ENCODE peak calls at places on chromosome 20, in four cellular contexts. O, K, U and W are unnamed samples.

GRCh38 chr20:61812771-61813485 is 252.8 kb downstream of the TAF4 start:
- DNase-seq in U (no peak), K (no peak), O (no peak), W (no peak)

GRCh38 chr20:45306431-45306982 is at the start of gene RBPJL:
- DNase-seq in U (no peak), O (peak; percentile 69), K (no peak), W (peak; percentile 65)

GRCh38 chr20:50824137-50824536 is 29.3 kb downstream of the BCAS4 start:
- DNase-seq in O (no peak), K (no peak), U (no peak), W (peak; percentile 77)

GRCh38 chr20:53664121-53664520 is 70.5 kb upstream of the ZNF217 start:
- DNase-seq in K (no peak), U (no peak), O (no peak), W (no peak)

GRCh38 chr20:23243791-23244190 is 106.8 kb upstream of the NXT1 start:
- DNase-seq in K (no peak), U (no peak), O (no peak), W (no peak)

GRCh38 chr20:46341374-46342044 is 33.2 kb upstream of the CDH22 start:
- DNase-seq in K (no peak), U (no peak), O (peak; percentile 72), W (no peak)

GRCh38 chr20:48824830-48825550 is 2.8 kb downstream of the PREX1 start:
- DNase-seq in O (peak; percentile 77), U (no peak), K (no peak), W (no peak)

GRCh38 chr20:32444474-32445220 is 86.5 kb downstream of the ASXL1 start:
- DNase-seq in K (no peak), O (no peak), U (no peak), W (no peak)

GRCh38 chr20:43549416-43550136 is 9.3 kb upstream of the SGK2 start:
- DNase-seq in O (no peak), U (no peak), K (no peak), W (no peak)

GRCh38 chr20:47455133-47456040 is 46.3 kb upstream of the NCOA3 start:
- DNase-seq in K (no peak), O (no peak), U (no peak), W (no peak)

GRCh38 chr20:14189794-14190402 is 147.5 kb downstream of the FLRT3 start:
- DNase-seq in U (no peak), O (peak; percentile 25), K (no peak), W (peak; percentile 29)

GRCh38 chr20:22503577-22503976 is 80.8 kb downstream of the FOXA2 start:
- DNase-seq in K (no peak), U (no peak), O (no peak), W (no peak)

GRCh38 chr20:44070139-44070900 is 116.7 kb downstream of the JPH2 start:
- DNase-seq in U (no peak), K (peak; percentile 61), O (no peak), W (no peak)

GRCh38 chr20:3654326-3655031 is 8.7 kb downstream of the GFRA4 start:
- DNase-seq in U (no peak), K (no peak), O (no peak), W (no peak)

GRCh38 chr20:3706774-3707507 is 5.5 kb downstream of the SIGLEC1 start:
- DNase-seq in K (no peak), O (no peak), U (no peak), W (peak; percentile 82)

GRCh38 chr20:45358282-45359068 is 4.5 kb upstream of the SYS1 start:
- DNase-seq in O (no peak), K (peak; percentile 72), U (no peak), W (peak; percentile 77)

GRCh38 chr20:11376998-11377397 is 540.7 kb upstream of the BTBD3 start:
- DNase-seq in K (no peak), U (no peak), O (no peak), W (no peak)

GRCh38 chr20:7264137-7264536 is 496.7 kb downstream of the BMP2 start:
- DNase-seq in U (no peak), O (no peak), K (no peak), W (no peak)

GRCh38 chr20:31661625-31662371 is 24.1 kb downstream of the COX4I2 start:
- DNase-seq in K (peak; percentile 86), O (peak; percentile 90), U (peak; percentile 40), W (peak; percentile 96)

GRCh38 chr20:6709865-6710595 is 57.5 kb upstream of the BMP2 start:
- DNase-seq in K (no peak), U (no peak), O (no peak), W (no peak)

GRCh38 chr20:41524980-41525613 is 93.1 kb downstream of the CHD6 start:
- DNase-seq in O (peak; percentile 29), K (peak; percentile 74), U (no peak), W (peak; percentile 70)

GRCh38 chr20:3818155-3819151 is 1.9 kb upstream of the AP5S1 start:
- DNase-seq in K (peak; percentile 64), U (peak; percentile 8), O (peak; percentile 81), W (peak; percentile 67)

GRCh38 chr20:53859684-53860083 is 210.7 kb downstream of the BCAS1 start:
- DNase-seq in O (no peak), U (no peak), K (peak; percentile 44), W (no peak)

GRCh38 chr20:13990465-13990864 is at the start of gene SEL1L2:
- DNase-seq in K (no peak), O (peak; percentile 93), U (no peak), W (no peak)

GRCh38 chr20:37901667-37902503 is 1.0 kb upstream of the VSTM2L start:
- DNase-seq in U (no peak), K (peak; percentile 45), O (peak; percentile 82), W (peak; percentile 61)

GRCh38 chr20:50450961-50451752 is 59.0 kb upstream of the PTPN1 start:
- DNase-seq in K (no peak), O (peak; percentile 54), U (peak; percentile 23), W (peak; percentile 63)

GRCh38 chr20:50279988-50280850 is 89.6 kb downstream of the CEBPB start:
- DNase-seq in O (no peak), U (no peak), K (no peak), W (no peak)

GRCh38 chr20:14826926-14827325 is 489.5 kb upstream of the FLRT3 start:
- DNase-seq in K (no peak), U (no peak), O (no peak), W (no peak)

GRCh38 chr20:478010-478948 is 15.9 kb upstream of the TBC1D20 start:
- DNase-seq in K (no peak), O (no peak), U (no peak), W (peak; percentile 35)